ENCODE peak calls at places on chromosomes 7 and 10, in eight cellular contexts. D is colonic mucosa, F is body of pancreas, Z is endodermal cell, U is transverse colon, I is fibroblast of pulmonary artery, L is AG09309, B is AG10803. A is an unnamed sample.
A peak's percentile ranks its signal among the peaks of the same experiment; 100 is the strongest.

GRCh38 chr7:112399501-112399900 is 50.8 kb upstream of the IFRD1 start:
- DNase-seq in L (no peak), F (no peak), D (no peak), I (peak; percentile 88), U (no peak), B (no peak), Z (no peak), A (peak; percentile 69)

GRCh38 chr7:50731703-50732582 is 50.8 kb downstream of the GRB10 start:
- DNase-seq in F (peak; percentile 69), U (no peak), I (no peak), D (no peak), B (no peak), L (no peak), Z (no peak), A (no peak)

GRCh38 chr10:44965651-44966097 is 6.1 kb downstream of the RASSF4 start:
- DNase-seq in F (no peak), D (peak; percentile 17), L (no peak), Z (peak; percentile 35), U (no peak), I (no peak), B (no peak), A (no peak)

GRCh38 chr7:79529214-79529895 is 75.9 kb upstream of the MAGI2 start:
- DNase-seq in F (no peak), B (no peak), I (no peak), D (no peak), U (no peak), Z (peak; percentile 45), L (no peak), A (no peak)

GRCh38 chr7:158588085-158588877 is 658 bp upstream of the PTPRN2 start:
- DNase-seq in I (no peak), D (no peak), Z (peak; percentile 70), F (no peak), U (no peak), B (no peak), L (no peak), A (no peak)

GRCh38 chr7:102473271-102473991 is 5.3 kb downstream of the POLR2J start:
- DNase-seq in I (no peak), F (no peak), L (no peak), D (no peak), U (no peak), B (no peak), Z (peak; percentile 37), A (no peak)

GRCh38 chr7:89623018-89623672 is 531.1 kb upstream of the STEAP1 start:
- DNase-seq in D (no peak), B (peak; percentile 44), L (peak; percentile 8), Z (peak; percentile 59), F (peak; percentile 47), U (no peak), I (peak; percentile 56), A (peak; percentile 7)

GRCh38 chr7:51188987-51189386 is 127.6 kb downstream of the COBL start:
- DNase-seq in D (no peak), I (no peak), B (no peak), Z (no peak), U (no peak), L (no peak), F (no peak), A (no peak)

GRCh38 chr7:111690364-111691111 is 128.2 kb upstream of the IMMP2L start:
- DNase-seq in F (no peak), Z (no peak), I (no peak), L (no peak), U (no peak), D (no peak), B (no peak), A (no peak)

GRCh38 chr10:42177077-42177792 is 461.1 kb downstream of the ZNF33B start:
- DNase-seq in D (no peak), B (no peak), L (no peak), I (no peak), Z (no peak), U (no peak), F (no peak), A (no peak)

GRCh38 chr7:1668932-1669485 is 1.1 kb upstream of the ELFN1 start:
- DNase-seq in Z (peak; percentile 75), B (no peak), L (no peak), U (no peak), F (no peak), I (peak; percentile 31), D (no peak), A (no peak)

GRCh38 chr10:101139421-101139911 is 8.4 kb downstream of the TLX1 start:
- DNase-seq in Z (peak; percentile 88), B (no peak), F (no peak), L (no peak), I (peak; percentile 27), D (no peak), U (no peak), A (peak; percentile 15)

GRCh38 chr7:36387437-36388345 is 2.0 kb upstream of the ANLN start:
- DNase-seq in Z (no peak), L (no peak), B (no peak), F (no peak), I (no peak), U (no peak), D (no peak), A (no peak)

GRCh38 chr10:105150486-105150885 is 509.4 kb downstream of the SORCS3 start:
- DNase-seq in I (no peak), B (peak; percentile 51), D (no peak), L (peak; percentile 5), U (no peak), Z (no peak), F (no peak), A (no peak)

GRCh38 chr10:100325164-100325563 is 4.9 kb downstream of the PKD2L1 start:
- DNase-seq in U (no peak), D (no peak), I (no peak), B (no peak), Z (peak; percentile 85), L (no peak), F (no peak), A (no peak)

GRCh38 chr7:98619450-98620321 is 2.6 kb downstream of the NPTX2 start:
- DNase-seq in F (peak; percentile 91), L (peak; percentile 52), U (no peak), B (peak; percentile 10), Z (peak; percentile 70), I (peak; percentile 54), D (no peak), A (peak; percentile 3)

GRCh38 chr10:359093-359492 is 223.8 kb downstream of the ZMYND11 start:
- DNase-seq in L (no peak), Z (peak; percentile 23), I (no peak), F (no peak), D (no peak), B (no peak), U (no peak), A (no peak)

GRCh38 chr10:6586501-6586900 is 6.4 kb upstream of the PRKCQ start:
- DNase-seq in D (no peak), L (no peak), Z (no peak), B (no peak), F (no peak), U (no peak), I (no peak), A (no peak)

GRCh38 chr7:125568799-125569198 is 639.2 kb upstream of the POT1 start:
- DNase-seq in I (no peak), Z (no peak), U (no peak), L (no peak), D (no peak), F (no peak), B (no peak), A (no peak)

DNA sequence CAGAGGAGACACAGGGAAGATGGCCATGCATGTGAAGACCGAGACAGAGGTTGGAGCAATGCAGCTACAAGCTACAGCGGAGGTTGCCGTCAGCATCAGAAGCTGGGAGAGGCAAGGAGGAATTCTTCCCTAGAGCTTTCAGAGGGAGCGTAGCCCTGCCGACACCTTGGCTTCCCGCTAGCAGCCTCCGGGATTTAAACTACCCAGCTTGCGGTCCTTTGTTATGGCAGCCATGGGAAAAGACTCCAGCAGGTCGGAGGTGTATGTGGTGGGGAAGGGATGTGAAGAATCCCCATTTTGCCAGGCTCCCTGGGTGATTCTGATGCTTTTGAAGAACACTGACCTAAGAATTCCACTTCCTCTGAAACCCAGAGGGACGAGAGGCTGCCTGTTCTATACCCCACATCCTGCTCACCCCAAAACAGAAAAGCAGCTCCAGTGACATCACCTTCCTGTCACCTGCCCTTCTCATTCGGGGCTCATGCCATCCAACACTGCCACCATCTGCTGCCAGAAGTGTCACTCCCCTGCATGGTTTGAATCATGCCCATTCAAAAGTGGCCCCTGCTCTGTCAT is 3.3 kb upstream of the SEPHS1 start:
- DNase-seq in I (no peak), F (no peak), L (no peak), D (no peak), B (no peak), U (no peak), Z (peak; percentile 93), A (no peak)
- TF ChIP-seq CTCF in I (no peak), F (no peak), L (no peak), D (no peak), B (no peak), U (no peak), Z (no peak), A (no peak)

DNA sequence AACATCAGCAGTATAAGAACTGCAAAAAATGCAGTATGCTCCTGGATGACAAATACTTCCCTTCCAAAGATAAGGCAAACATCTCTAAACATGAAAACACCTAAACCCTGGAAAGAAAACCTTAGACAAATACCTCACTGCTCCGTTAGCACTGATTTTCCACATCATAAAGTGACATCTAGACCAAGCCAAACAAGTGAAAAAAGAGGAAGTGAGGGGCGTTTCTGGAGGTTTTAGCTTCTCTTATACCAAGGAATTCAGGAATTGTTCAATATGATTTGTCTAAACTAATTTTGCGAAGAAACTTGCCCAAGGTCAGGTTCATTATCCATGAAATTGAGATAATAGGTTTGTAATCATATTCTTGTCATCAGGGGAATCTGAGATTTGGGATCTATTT is 279.7 kb downstream of the ADRA2A start:
- DNase-seq in D (no peak), U (no peak), B (no peak), Z (no peak), I (no peak), L (no peak), F (no peak), A (no peak)
- TF ChIP-seq CTCF in D (no peak), U (no peak), B (no peak), Z (no peak), I (no peak), L (no peak), F (no peak), A (no peak)

DNA sequence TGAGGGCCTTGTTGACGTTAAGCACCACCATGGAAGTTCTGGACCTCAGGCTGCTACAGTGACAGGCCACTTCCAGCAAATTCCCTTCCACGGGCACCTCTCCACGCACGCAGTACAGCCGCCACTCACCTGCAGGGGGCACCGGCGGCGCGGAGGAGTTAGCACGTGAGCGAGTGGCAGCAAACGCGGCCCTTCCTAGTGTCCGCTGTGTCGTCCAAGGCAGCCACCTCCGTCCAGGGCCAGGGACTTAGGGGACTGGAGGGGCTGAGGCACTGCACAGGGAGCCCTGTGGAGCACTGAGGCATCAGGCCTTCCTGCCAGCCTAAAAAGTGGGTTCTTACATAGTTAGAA is 164.4 kb downstream of the SVIL start:
- DNase-seq in B (no peak), D (no peak), L (no peak), Z (peak; percentile 91), F (no peak), U (no peak), I (no peak), A (no peak)
- TF ChIP-seq CTCF in B (peak; percentile 27), D (no peak), L (peak; percentile 38), Z (peak; percentile 82), F (no peak), U (no peak), I (peak; percentile 26), A (peak; percentile 44)

DNA sequence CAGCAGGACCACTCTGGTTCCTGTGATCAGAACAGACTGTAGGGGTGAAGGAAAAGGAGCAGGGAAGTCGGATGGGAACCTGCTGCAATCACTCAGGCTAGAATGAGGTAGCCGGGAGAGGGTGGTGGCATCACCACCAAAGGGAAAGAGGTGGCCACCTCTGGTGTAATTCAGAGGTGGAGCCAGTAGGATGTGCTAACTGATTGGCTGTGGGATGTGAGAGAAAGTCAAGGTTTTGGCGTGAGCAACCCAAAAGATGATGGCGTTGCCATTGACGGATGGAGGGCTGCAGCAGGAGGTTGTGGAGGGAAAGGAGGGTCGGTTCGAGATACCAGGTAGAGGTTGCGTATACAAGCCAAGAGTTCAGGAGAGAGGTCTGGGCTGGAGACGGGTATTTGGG is 7.4 kb upstream of the VSIR start:
- DNase-seq in L (no peak), F (no peak), Z (peak; percentile 62), I (no peak), B (no peak), U (no peak), D (no peak), A (no peak)
- TF ChIP-seq CTCF in L (no peak), F (no peak), Z (peak; percentile 35), I (no peak), B (no peak), U (no peak), D (no peak), A (no peak)